ENCODE peak calls at places on chromosomes 7 and 10, in four cellular contexts. Q is K562, W is HepG2, J is GM12878. T is an unnamed sample.

GRCh38 chr10:71527135-71527534 is 130.4 kb downstream of the CDH23 start:
- DNase-seq in Q (no peak), W (no peak), J (no peak), T (no peak)

GRCh38 chr10:35707642-35708425 is 65.7 kb upstream of the FZD8 start:
- DNase-seq in Q (no peak), W (no peak), J (no peak), T (no peak)

GRCh38 chr7:22173884-22174573 is 182.9 kb downstream of the RAPGEF5 start:
- DNase-seq in Q (peak; percentile 16), W (no peak), J (peak; percentile 58), T (no peak)

GRCh38 chr7:24708244-24708643 is 49.0 kb downstream of the GSDME start:
- DNase-seq in Q (no peak), W (no peak), J (no peak), T (no peak)

GRCh38 chr10:23399701-23400144 is 39.2 kb upstream of the OTUD1 start:
- DNase-seq in Q (no peak), W (peak; percentile 6), J (no peak), T (no peak)

GRCh38 chr7:117350027-117350426 is 27.2 kb upstream of the WNT2 start:
- DNase-seq in Q (no peak), W (no peak), J (no peak), T (no peak)

GRCh38 chr7:110514973-110515372 is 576.0 kb upstream of the LRRN3 start:
- DNase-seq in Q (no peak), W (no peak), J (no peak), T (no peak)

GRCh38 chr10:66931340-66931948 is 5.6 kb downstream of the LRRTM3 start:
- DNase-seq in Q (peak; percentile 50), W (peak; percentile 43), J (peak; percentile 8), T (peak; percentile 18)

GRCh38 chr10:119136084-119136483 is 29.4 kb downstream of the SFXN4 start:
- DNase-seq in Q (no peak), W (no peak), J (no peak), T (no peak)

GRCh38 chr10:33032354-33033254 is 74.6 kb upstream of the ITGB1 start:
- DNase-seq in Q (no peak), W (peak; percentile 5), J (no peak), T (no peak)

GRCh38 chr7:141562036-141562435 is 10.8 kb downstream of the AGK start:
- DNase-seq in Q (no peak), W (no peak), J (no peak), T (no peak)

GRCh38 chr10:68208424-68209042 is 23.4 kb downstream of the ATOH7 start:
- DNase-seq in Q (no peak), W (peak; percentile 72), J (peak; percentile 20), T (peak; percentile 70)

GRCh38 chr7:46932656-46933424 is 649.1 kb downstream of the TNS3 start:
- DNase-seq in Q (no peak), W (no peak), J (no peak), T (no peak)

GRCh38 chr10:71263376-71263775 is 51.0 kb downstream of the UNC5B start:
- DNase-seq in Q (no peak), W (no peak), J (no peak), T (no peak)

GRCh38 chr7:19715499-19715898 is 6.7 kb upstream of the POLR1F start:
- DNase-seq in Q (no peak), W (no peak), J (no peak), T (no peak)

GRCh38 chr10:16894834-16895233 is 77.6 kb upstream of the RSU1 start:
- DNase-seq in Q (no peak), W (no peak), J (no peak), T (no peak)

GRCh38 chr7:90459888-90460287 is 9.6 kb upstream of the PTTG1IP2 start:
- DNase-seq in Q (no peak), W (peak; percentile 3), J (no peak), T (peak; percentile 16)

GRCh38 chr7:26650081-26650480 is 214.3 kb downstream of the SKAP2 start:
- DNase-seq in Q (no peak), W (no peak), J (no peak), T (no peak)

GRCh38 chr7:5693529-5693928 is 87.9 kb downstream of the RNF216 start:
- DNase-seq in Q (no peak), W (peak; percentile 16), J (peak; percentile 89), T (no peak)

GRCh38 chr10:27893320-27894014 is 105.4 kb downstream of the ODAD2 start:
- DNase-seq in Q (no peak), W (no peak), J (no peak), T (no peak)

GRCh38 chr10:8840356-8840755 is 785.9 kb downstream of the GATA3 start:
- DNase-seq in Q (no peak), W (no peak), J (no peak), T (no peak)

GRCh38 chr10:18651324-18652007 is at the start of gene NSUN6:
- DNase-seq in Q (peak; percentile 89), W (peak; percentile 82), J (peak; percentile 56), T (peak; percentile 78)

GRCh38 chr10:13987472-13987871 is 343.3 kb downstream of the FRMD4A start:
- DNase-seq in Q (no peak), W (no peak), J (peak; percentile 50), T (no peak)

GRCh38 chr7:17274551-17275245 is 23.8 kb upstream of the AHR start:
- DNase-seq in Q (no peak), W (no peak), J (no peak), T (no peak)

GRCh38 chr10:71131508-71132088 is 80.8 kb upstream of the UNC5B start:
- DNase-seq in Q (no peak), W (no peak), J (no peak), T (no peak)

GRCh38 chr7:35908305-35909223 is 107.7 kb downstream of the SEPTIN7 start:
- DNase-seq in Q (no peak), W (no peak), J (no peak), T (no peak)

GRCh38 chr7:56007891-56008290 is 43.4 kb downstream of the PSPH start:
- DNase-seq in Q (no peak), W (peak; percentile 27), J (no peak), T (no peak)
- TF ChIP-seq TARDBP in Q (no peak), W (no peak), J (no peak), T (no peak)

GRCh38 chr7:127892488-127893314 is 138.5 kb downstream of the LRRC4 start:
- DNase-seq in Q (peak; percentile 79), W (no peak), J (no peak), T (no peak)
- TF ChIP-seq TARDBP in Q (peak; percentile 62), W (no peak), J (no peak), T (no peak)

DNA sequence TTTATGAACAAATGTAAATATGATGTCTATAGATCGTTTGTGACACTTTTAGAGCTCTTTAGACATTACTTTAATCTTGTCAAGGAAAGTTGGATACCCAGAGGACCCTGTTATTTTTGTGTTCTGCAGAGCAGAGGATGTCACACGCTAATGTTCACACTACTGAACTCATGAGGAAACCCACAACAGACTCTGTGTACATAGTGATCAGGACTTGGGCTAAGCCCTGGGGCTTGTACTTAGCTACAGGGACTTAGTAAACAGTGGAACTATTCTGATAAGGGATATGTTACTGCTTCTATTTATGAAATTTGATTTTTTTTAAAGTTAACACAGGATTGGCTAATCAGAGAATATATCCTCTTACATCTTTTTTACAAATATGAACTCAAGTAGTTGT is 36.1 kb upstream of the ZNF518A start:
- DNase-seq in Q (no peak), W (peak; percentile 63), J (no peak), T (no peak)
- TF ChIP-seq TARDBP in Q (no peak), W (no peak), J (no peak), T (no peak)

DNA sequence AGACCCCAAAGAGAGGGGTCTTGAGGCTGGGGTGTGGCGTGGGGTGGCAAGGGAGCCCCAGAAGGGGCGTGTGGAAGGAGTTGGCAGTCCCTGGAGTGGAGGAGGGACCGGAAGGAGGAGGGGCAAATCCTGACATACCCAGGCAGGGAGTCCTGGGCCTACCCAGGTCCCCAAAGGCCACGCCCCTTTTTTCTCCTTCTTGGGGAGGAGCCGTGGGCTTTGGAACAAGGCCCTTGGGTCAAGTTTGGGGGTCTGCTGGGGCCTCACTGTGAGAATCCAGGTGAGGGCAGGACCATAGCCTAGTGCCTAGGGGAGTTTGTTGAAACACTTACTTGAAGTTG is 1.2 kb upstream of the SMARCD3 start:
- DNase-seq in Q (peak; percentile 53), W (no peak), J (no peak), T (no peak)
- TF ChIP-seq TARDBP in Q (no peak), W (no peak), J (no peak), T (no peak)

GRCh38 chr10:49168821-49169495 is 19.2 kb downstream of the TMEM273 start:
- DNase-seq in Q (no peak), W (no peak), J (no peak), T (no peak)
- TF ChIP-seq TARDBP in Q (no peak), W (no peak), J (no peak), T (no peak)

GRCh38 chr10:58782876-58783859 is 270.5 kb downstream of the BICC1 start:
- DNase-seq in Q (no peak), W (no peak), J (no peak), T (no peak)
- TF ChIP-seq TARDBP in Q (no peak), W (no peak), J (no peak), T (no peak)

GRCh38 chr7:83677180-83677866 is 28.4 kb upstream of the SEMA3E start:
- DNase-seq in Q (no peak), W (no peak), J (no peak), T (peak; percentile 32)
- TF ChIP-seq TARDBP in Q (no peak), W (no peak), J (no peak), T (no peak)

GRCh38 chr7:106486331-106486730 is 174.6 kb downstream of the CCDC71L start:
- DNase-seq in Q (no peak), W (no peak), J (no peak), T (no peak)
- TF ChIP-seq TARDBP in Q (no peak), W (no peak), J (no peak), T (no peak)

GRCh38 chr7:121331574-121331973 is 2.8 kb downstream of the WNT16 start:
- DNase-seq in Q (no peak), W (no peak), J (no peak), T (no peak)

GRCh38 chr7:121331048-121331447 is 2.2 kb downstream of the WNT16 start:
- DNase-seq in Q (no peak), W (no peak), J (no peak), T (no peak)

GRCh38 chr7:121328508-121329459 is at the start of gene WNT16:
- DNase-seq in Q (peak; percentile 82), W (no peak), J (no peak), T (no peak)

GRCh38 chr7:121329460-121330052 is 756 bp downstream of the WNT16 start:
- DNase-seq in Q (no peak), W (no peak), J (no peak), T (peak; percentile 21)

DNA sequence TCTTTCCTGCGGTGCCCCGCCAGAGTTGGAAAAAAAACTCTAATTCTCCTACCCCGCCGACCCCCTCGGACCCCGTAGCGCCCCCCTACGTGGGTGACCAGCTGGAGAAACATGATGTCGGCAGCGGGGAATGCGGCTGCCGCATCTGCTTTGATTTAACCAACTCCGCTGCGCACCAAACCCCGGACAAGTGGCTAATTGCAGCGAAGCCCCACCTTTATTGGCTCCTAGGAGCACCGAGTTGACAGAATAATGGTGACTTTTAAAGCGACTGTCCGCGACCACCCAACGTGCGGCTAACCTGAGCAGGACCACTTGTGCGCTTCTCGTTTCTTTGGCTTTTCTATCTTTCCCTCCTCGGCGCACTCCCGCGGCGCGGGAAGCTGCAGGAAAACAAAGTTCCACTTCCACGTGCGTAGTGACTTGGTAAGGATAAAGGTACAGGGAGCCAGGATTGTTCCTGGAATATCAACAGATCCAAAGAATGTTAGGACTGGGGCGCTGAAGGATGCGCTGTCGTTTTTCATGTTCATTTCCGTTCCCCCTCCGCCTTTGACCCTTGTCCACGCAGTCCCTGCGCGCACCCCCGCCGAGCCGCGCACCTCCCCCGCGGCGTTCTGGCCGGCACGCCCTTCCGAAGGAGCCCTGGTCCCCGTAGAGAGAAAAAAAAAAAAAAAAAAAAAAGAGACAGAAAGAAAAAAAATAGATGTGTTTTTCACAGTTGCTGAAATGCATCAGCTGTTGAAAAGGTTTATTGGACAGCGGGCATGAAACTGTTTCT is 1.4 kb downstream of the WNT16 start:
- DNase-seq in Q (peak; percentile 46), W (no peak), J (no peak), T (peak; percentile 21)
- TF ChIP-seq TARDBP in Q (no peak), W (no peak), J (no peak), T (no peak)

T was measured in HEK293T.